ENCODE peak calls at places on chromosomes 2 and 18, in four cellular contexts. Q, M, S and H are unnamed samples.

GRCh38 chr18:8462651-8463185 is 146.5 kb upstream of the RAB12 start:
- DNase-seq in Q (no peak), M (peak; percentile 15), S (no peak), H (no peak)

GRCh38 chr18:33184178-33184577 is 256.3 kb downstream of the CCDC178 start:
- DNase-seq in Q (no peak), M (no peak), S (peak; percentile 11), H (no peak)

GRCh38 chr18:52903858-52904257 is 563.9 kb downstream of the DCC start:
- DNase-seq in Q (peak; percentile 14), M (peak; percentile 59), S (no peak), H (no peak)

GRCh38 chr18:43627833-43628370 is 350.6 kb upstream of the SYT4 start:
- DNase-seq in Q (no peak), M (no peak), S (no peak), H (no peak)

GRCh38 chr2:221444106-221444505 is 128.0 kb downstream of the EPHA4 start:
- DNase-seq in Q (no peak), M (no peak), S (peak; percentile 92), H (peak; percentile 49)

GRCh38 chr2:45506756-45507155 is 104.3 kb downstream of the SRBD1 start:
- DNase-seq in Q (no peak), M (no peak), S (no peak), H (no peak)

GRCh38 chr2:133365117-133365516 is 203.1 kb downstream of the NCKAP5 start:
- DNase-seq in Q (no peak), M (no peak), S (peak; percentile 65), H (no peak)

GRCh38 chr18:3816601-3817363 is 366.8 kb downstream of the TGIF1 start:
- DNase-seq in Q (no peak), M (no peak), S (peak; percentile 95), H (peak; percentile 41)

GRCh38 chr2:67012165-67012564 is 385.0 kb upstream of the ETAA1 start:
- DNase-seq in Q (no peak), M (no peak), S (no peak), H (no peak)

GRCh38 chr2:105235388-105236059 is 6.0 kb upstream of the GPR45 start:
- DNase-seq in Q (no peak), M (peak; percentile 84), S (peak; percentile 74), H (peak; percentile 65)

GRCh38 chr2:108616731-108617161 is 82.5 kb downstream of the LIMS1 start:
- DNase-seq in Q (no peak), M (no peak), S (peak; percentile 73), H (no peak)

GRCh38 chr18:31513189-31513907 is 15.4 kb downstream of the DSG2 start:
- DNase-seq in Q (no peak), M (no peak), S (peak; percentile 88), H (no peak)

GRCh38 chr18:8272254-8272653 is 337.0 kb upstream of the RAB12 start:
- DNase-seq in Q (no peak), M (no peak), S (no peak), H (no peak)

GRCh38 chr2:29423267-29423666 is 308.1 kb downstream of the CLIP4 start:
- DNase-seq in Q (no peak), M (no peak), S (peak; percentile 12), H (no peak)

GRCh38 chr2:8059255-8059654 is 622.6 kb upstream of the ID2 start:
- DNase-seq in Q (no peak), M (no peak), S (no peak), H (no peak)

GRCh38 chr2:205763708-205764501 is 81.6 kb downstream of the NRP2 start:
- DNase-seq in Q (no peak), M (peak; percentile 90), S (peak; percentile 95), H (peak; percentile 68)

GRCh38 chr2:56185582-56186046 is 1.8 kb downstream of the CCDC85A start:
- DNase-seq in Q (no peak), M (peak; percentile 73), S (peak; percentile 59), H (peak; percentile 43)

GRCh38 chr2:236972491-236973379 is 113.0 kb upstream of the COPS8 start:
- DNase-seq in Q (no peak), M (peak; percentile 61), S (peak; percentile 89), H (no peak)

GRCh38 chr18:44651453-44651852 is 29.2 kb upstream of the SETBP1 start:
- DNase-seq in Q (no peak), M (no peak), S (peak; percentile 89), H (no peak)

GRCh38 chr2:46825958-46826897 is 89.4 kb downstream of the MCFD2 start:
- DNase-seq in Q (no peak), M (no peak), S (peak; percentile 86), H (peak; percentile 46)

GRCh38 chr2:140786585-140786984 is 1344.2 kb downstream of the LRP1B start:
- DNase-seq in Q (no peak), M (no peak), S (no peak), H (no peak)

GRCh38 chr2:188787002-188787660 is 187.0 kb upstream of the COL3A1 start:
- DNase-seq in Q (no peak), M (no peak), S (peak; percentile 93), H (no peak)

GRCh38 chr2:238167344-238167715 is 8.6 kb downstream of the ERFE start:
- DNase-seq in Q (no peak), M (no peak), S (no peak), H (no peak)

GRCh38 chr2:230666885-230667712 is 45.5 kb upstream of the CAB39 start:
- DNase-seq in Q (no peak), M (no peak), S (peak; percentile 71), H (no peak)

GRCh38 chr2:236163483-236164200 is 4.5 kb downstream of the GBX2 start:
- DNase-seq in Q (no peak), M (no peak), S (no peak), H (peak; percentile 37)

GRCh38 chr18:45639424-45639823 is 24.1 kb downstream of the SLC14A2 start:
- DNase-seq in Q (no peak), M (no peak), S (no peak), H (no peak)

GRCh38 chr2:8122506-8122898 is 559.4 kb upstream of the ID2 start:
- DNase-seq in Q (no peak), M (no peak), S (no peak), H (no peak)

GRCh38 chr18:26036635-26037034 is 53.8 kb downstream of the SS18 start:
- DNase-seq in Q (no peak), M (no peak), S (no peak), H (no peak)

GRCh38 chr2:179106342-179107178 is 56.6 kb upstream of the CCDC141 start:
- DNase-seq in Q (no peak), M (no peak), S (peak; percentile 95), H (peak; percentile 32)

GRCh38 chr2:157692768-157693167 is 64.1 kb upstream of the ACVR1C start:
- DNase-seq in Q (no peak), M (no peak), S (peak; percentile 99), H (peak; percentile 77)